ENCODE peak calls at places on chromosomes 6 and 20, in seven cellular contexts. F is DND-41; P is OCI-LY7; T is brain microvascular endothelial cell; V is RWPE1; S is ascending aorta; B is CD4-positive, alpha-beta memory T cell. O is an unnamed sample.

GRCh38 chr6:109896333-109896732 is 81.8 kb upstream of the GPR6 start:
- DNase-seq in F (no peak), P (no peak), T (no peak), V (no peak), S (no peak), B (no peak), O (no peak)

GRCh38 chr20:61692476-61692875 is 373.2 kb downstream of the TAF4 start:
- DNase-seq in F (no peak), P (no peak), T (no peak), V (no peak), S (no peak), B (no peak), O (no peak)

GRCh38 chr6:11828185-11828897 is 49.7 kb upstream of the ADTRP start:
- DNase-seq in F (no peak), P (peak), T (no peak), V (no peak), S (no peak), B (no peak), O (no peak)

GRCh38 chr6:154447929-154448328 is 62.6 kb downstream of the CNKSR3 start:
- DNase-seq in F (no peak), P (no peak), T (peak), V (no peak), S (no peak), B (no peak), O (no peak)

GRCh38 chr20:20360464-20360863 is 7.4 kb upstream of the INSM1 start:
- DNase-seq in F (peak), P (peak), T (peak), V (peak), S (no peak), B (no peak), O (peak)

GRCh38 chr20:6814945-6815344 is 47.5 kb downstream of the BMP2 start:
- DNase-seq in F (no peak), P (no peak), T (no peak), V (no peak), S (no peak), B (no peak), O (no peak)

GRCh38 chr6:54980511-54981275 is 134.1 kb downstream of the FAM83B start:
- DNase-seq in F (no peak), P (no peak), T (no peak), V (no peak), S (no peak), B (no peak), O (no peak)

GRCh38 chr6:153568601-153569000 is 437.5 kb upstream of the RGS17 start:
- DNase-seq in F (no peak), P (no peak), T (peak), V (no peak), S (no peak), B (no peak), O (no peak)

GRCh38 chr6:44804546-44804945 is 417.0 kb downstream of the CDC5L start:
- DNase-seq in F (no peak), P (no peak), T (no peak), V (no peak), S (no peak), B (no peak), O (no peak)

GRCh38 chr6:4316867-4317400 is 181.6 kb upstream of the ECI2 start:
- DNase-seq in F (no peak), P (no peak), T (peak), V (peak), S (peak), B (no peak), O (no peak)

GRCh38 chr6:144215402-144215931 is 65.2 kb downstream of the STX11 start:
- DNase-seq in F (peak), P (peak), T (no peak), V (no peak), S (no peak), B (no peak), O (no peak)

GRCh38 chr6:155314773-155315515 is 660 bp upstream of the TFB1M start:
- DNase-seq in F (no peak), P (peak), T (peak), V (peak), S (peak), B (no peak), O (peak)

GRCh38 chr6:170177383-170178265 is 113.3 kb downstream of the DLL1 start:
- DNase-seq in F (no peak), P (no peak), T (no peak), V (no peak), S (no peak), B (no peak), O (no peak)

GRCh38 chr20:35474504-35474903 is 19.1 kb downstream of the CEP250 start:
- DNase-seq in F (no peak), P (no peak), T (no peak), V (no peak), S (no peak), B (no peak), O (no peak)

GRCh38 chr6:96532399-96532798 is 10.8 kb downstream of the UFL1 start:
- DNase-seq in F (no peak), P (peak), T (no peak), V (no peak), S (no peak), B (no peak), O (no peak)

GRCh38 chr6:106185626-106186025 is 99.5 kb downstream of the PRDM1 start:
- DNase-seq in F (no peak), P (no peak), T (no peak), V (no peak), S (no peak), B (no peak), O (no peak)

GRCh38 chr6:4510906-4511625 is 265.1 kb upstream of the CDYL start:
- DNase-seq in F (no peak), P (no peak), T (no peak), V (no peak), S (no peak), B (no peak), O (no peak)

GRCh38 chr20:15297059-15297875 is 959.9 kb upstream of the FLRT3 start:
- DNase-seq in F (no peak), P (no peak), T (no peak), V (peak), S (no peak), B (no peak), O (no peak)

GRCh38 chr20:34312024-34312460 is 8.9 kb upstream of the AHCY start:
- DNase-seq in F (no peak), P (no peak), T (no peak), V (no peak), S (no peak), B (no peak), O (no peak)

GRCh38 chr20:48919882-48920526 is 1.5 kb upstream of the ARFGEF2 start:
- DNase-seq in F (no peak), P (peak), T (no peak), V (no peak), S (no peak), B (no peak), O (no peak)

GRCh38 chr6:53192590-53193232 is 44.1 kb upstream of the GCM1 start:
- DNase-seq in F (no peak), P (no peak), T (no peak), V (no peak), S (no peak), B (no peak), O (no peak)

GRCh38 chr20:49700411-49701185 is 13.1 kb downstream of the B4GALT5 start:
- DNase-seq in F (no peak), P (no peak), T (peak), V (peak), S (no peak), B (no peak), O (no peak)

GRCh38 chr6:166591026-166591425 is 4.5 kb upstream of the RAMACL start:
- DNase-seq in F (no peak), P (no peak), T (no peak), V (no peak), S (no peak), B (no peak), O (no peak)

GRCh38 chr20:11687546-11688292 is 230.0 kb upstream of the BTBD3 start:
- DNase-seq in F (no peak), P (no peak), T (no peak), V (no peak), S (no peak), B (no peak), O (no peak)

GRCh38 chr6:69861986-69862385 is 4.4 kb upstream of the COL19A1 start:
- DNase-seq in F (no peak), P (no peak), T (no peak), V (no peak), S (no peak), B (no peak), O (no peak)

GRCh38 chr6:9225441-9225871 is 790.1 kb upstream of the SLC35B3 start:
- DNase-seq in F (no peak), P (no peak), T (no peak), V (peak), S (no peak), B (no peak), O (no peak)

GRCh38 chr20:49445176-49445575 is 37.3 kb downstream of the KCNB1 start:
- DNase-seq in F (no peak), P (no peak), T (no peak), V (peak), S (no peak), B (no peak), O (no peak)

GRCh38 chr20:11846131-11846530 is 71.6 kb upstream of the BTBD3 start:
- DNase-seq in F (no peak), P (no peak), T (no peak), V (no peak), S (no peak), B (no peak), O (no peak)

GRCh38 chr6:136483906-136484305 is 66.3 kb downstream of the MAP7 start:
- DNase-seq in F (no peak), P (no peak), T (no peak), V (no peak), S (no peak), B (no peak), O (no peak)

GRCh38 chr20:31494131-31494530 is 19.0 kb downstream of the REM1 start:
- DNase-seq in F (no peak), P (no peak), T (no peak), V (peak), S (no peak), B (no peak), O (no peak)

GRCh38 chr6:118649918-118650499 is 1.4 kb downstream of the CEP85L start:
- DNase-seq in F (no peak), P (no peak), T (no peak), V (no peak), S (no peak), B (no peak), O (no peak)

GRCh38 chr6:155782739-155783459 is 327.3 kb upstream of the NOX3 start:
- DNase-seq in F (no peak), P (no peak), T (no peak), V (no peak), S (no peak), B (no peak), O (no peak)

GRCh38 chr20:10711903-10712373 is 38.1 kb upstream of the JAG1 start:
- DNase-seq in F (no peak), P (no peak), T (no peak), V (no peak), S (no peak), B (no peak), O (no peak)

GRCh38 chr6:38739532-38739931 is 24.4 kb downstream of the DNAH8 start:
- DNase-seq in F (no peak), P (no peak), T (no peak), V (no peak), S (no peak), B (no peak), O (no peak)

GRCh38 chr6:7042056-7042653 is 65.6 kb upstream of the RREB1 start:
- DNase-seq in F (no peak), P (no peak), T (peak), V (no peak), S (peak), B (no peak), O (no peak)

GRCh38 chr6:69349776-69350175 is 447.0 kb downstream of the LMBRD1 start:
- DNase-seq in F (no peak), P (no peak), T (no peak), V (no peak), S (no peak), B (no peak), O (no peak)

GRCh38 chr6:13669476-13669875 is 42.2 kb downstream of the RANBP9 start:
- DNase-seq in F (no peak), P (no peak), T (no peak), V (no peak), S (no peak), B (no peak), O (no peak)
- H3K27ac ChIP-seq in F (no peak), P (no peak), T (no peak), V (no peak), S (no peak), B (no peak), O (no peak)

GRCh38 chr6:21856844-21857243 is 263.3 kb downstream of the SOX4 start:
- DNase-seq in F (no peak), P (no peak), T (no peak), V (peak), S (no peak), B (no peak), O (no peak)
- H3K27ac ChIP-seq in F (peak), P (no peak), T (peak), V (peak), S (no peak), B (no peak), O (no peak)

GRCh38 chr6:40312213-40313015 is 274.8 kb downstream of the LRFN2 start:
- DNase-seq in F (no peak), P (no peak), T (peak), V (no peak), S (no peak), B (no peak), O (peak)
- H3K27ac ChIP-seq in F (no peak), P (no peak), T (no peak), V (no peak), S (no peak), B (no peak), O (no peak)

GRCh38 chr6:40999498-41000070 is 39.4 kb downstream of the UNC5CL start:
- DNase-seq in F (peak), P (peak), T (no peak), V (no peak), S (peak), B (no peak), O (no peak)

GRCh38 chr6:41000248-41000647 is 38.8 kb downstream of the UNC5CL start:
- DNase-seq in F (no peak), P (no peak), T (no peak), V (no peak), S (no peak), B (no peak), O (no peak)

GRCh38 chr6:40998661-40999060 is 40.4 kb downstream of the UNC5CL start:
- DNase-seq in F (no peak), P (no peak), T (no peak), V (no peak), S (no peak), B (no peak), O (no peak)

GRCh38 chr6:40996591-40997247 is 42.3 kb downstream of the UNC5CL start:
- DNase-seq in F (no peak), P (no peak), T (no peak), V (no peak), S (no peak), B (no peak), O (no peak)

DNA sequence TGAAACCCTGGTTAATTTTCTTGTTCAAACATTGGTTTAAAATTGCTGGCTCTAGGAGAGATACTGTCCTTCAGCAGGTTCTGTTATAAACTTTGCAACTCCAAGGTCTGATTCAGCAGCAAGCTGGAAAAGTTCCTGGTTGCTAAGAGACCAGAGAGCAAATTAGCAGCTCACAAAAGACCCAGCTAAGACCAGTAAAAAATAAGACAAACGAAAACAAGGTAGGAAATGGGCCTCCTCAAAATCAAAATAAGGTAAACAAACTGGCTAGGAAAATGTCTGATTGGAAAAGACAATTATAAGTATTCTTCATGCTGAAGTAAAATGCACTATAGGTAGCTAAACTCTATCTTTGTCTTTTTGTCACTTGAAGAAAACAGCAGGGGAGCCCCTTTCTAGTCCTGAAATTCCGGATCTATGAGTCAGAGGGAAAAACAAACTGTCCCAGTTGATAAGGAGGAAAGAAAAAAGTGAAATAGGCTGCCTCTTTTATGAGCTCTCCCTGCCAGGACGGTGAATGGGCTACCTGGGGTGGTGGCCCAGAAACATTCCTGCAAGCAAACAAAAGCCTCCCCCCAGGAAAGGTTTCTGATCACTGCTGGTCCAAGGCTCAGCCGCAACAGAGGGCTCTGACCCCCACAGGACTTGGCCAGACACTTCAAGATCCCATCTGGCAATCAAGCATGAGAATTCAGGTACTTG is 41.6 kb downstream of the UNC5CL start:
- DNase-seq in F (no peak), P (no peak), T (peak), V (peak), S (no peak), B (no peak), O (no peak)
- H3K27ac ChIP-seq in F (no peak), P (no peak), T (peak), V (no peak), S (no peak), B (no peak), O (no peak)

DNA sequence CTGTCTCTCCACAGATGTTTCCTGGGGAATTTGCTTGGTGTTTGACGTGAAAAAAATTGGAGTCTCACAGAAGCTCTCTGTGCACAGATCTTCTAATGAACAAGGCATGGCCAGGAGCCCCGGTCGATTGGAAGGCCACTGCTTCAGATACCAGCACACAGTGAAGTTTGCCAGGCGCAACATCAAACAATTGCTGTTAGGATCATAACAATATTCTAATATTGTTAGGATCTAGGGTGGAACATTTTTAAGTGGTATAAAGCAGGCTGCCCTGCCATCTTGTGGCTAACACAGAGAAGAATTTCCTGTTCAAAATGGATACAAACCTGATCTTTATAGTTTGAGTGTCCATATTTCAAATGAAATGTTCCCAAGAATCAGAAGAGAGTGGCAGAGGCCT is 64.1 kb downstream of the C6orf118 start:
- DNase-seq in F (peak), P (peak), T (no peak), V (peak), S (no peak), B (no peak), O (peak)
- H3K27ac ChIP-seq in F (peak), P (no peak), T (no peak), V (no peak), S (no peak), B (no peak), O (peak)

DNA sequence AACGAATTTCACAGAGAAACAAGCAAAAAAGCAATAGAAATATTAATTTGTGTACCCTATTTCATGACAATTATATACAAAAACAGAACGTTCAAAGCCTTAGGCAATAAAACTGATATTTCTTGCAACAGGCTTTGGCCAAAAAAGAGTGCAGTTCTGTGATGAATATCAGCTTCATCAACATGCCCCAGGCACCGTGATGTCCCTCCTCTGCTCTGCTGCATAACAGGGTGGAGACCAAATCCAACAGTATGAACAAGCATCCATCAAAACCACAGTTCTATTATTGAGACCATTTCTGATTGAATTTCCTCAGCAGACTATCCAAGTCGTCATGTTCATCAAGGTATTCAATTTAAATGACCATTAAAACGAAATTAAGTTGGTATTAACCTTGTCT is 722.6 kb upstream of the NRSN1 start:
- DNase-seq in F (no peak), P (no peak), T (no peak), V (no peak), S (no peak), B (no peak), O (no peak)
- H3K27ac ChIP-seq in F (no peak), P (no peak), T (no peak), V (no peak), S (no peak), B (no peak), O (no peak)

DNA sequence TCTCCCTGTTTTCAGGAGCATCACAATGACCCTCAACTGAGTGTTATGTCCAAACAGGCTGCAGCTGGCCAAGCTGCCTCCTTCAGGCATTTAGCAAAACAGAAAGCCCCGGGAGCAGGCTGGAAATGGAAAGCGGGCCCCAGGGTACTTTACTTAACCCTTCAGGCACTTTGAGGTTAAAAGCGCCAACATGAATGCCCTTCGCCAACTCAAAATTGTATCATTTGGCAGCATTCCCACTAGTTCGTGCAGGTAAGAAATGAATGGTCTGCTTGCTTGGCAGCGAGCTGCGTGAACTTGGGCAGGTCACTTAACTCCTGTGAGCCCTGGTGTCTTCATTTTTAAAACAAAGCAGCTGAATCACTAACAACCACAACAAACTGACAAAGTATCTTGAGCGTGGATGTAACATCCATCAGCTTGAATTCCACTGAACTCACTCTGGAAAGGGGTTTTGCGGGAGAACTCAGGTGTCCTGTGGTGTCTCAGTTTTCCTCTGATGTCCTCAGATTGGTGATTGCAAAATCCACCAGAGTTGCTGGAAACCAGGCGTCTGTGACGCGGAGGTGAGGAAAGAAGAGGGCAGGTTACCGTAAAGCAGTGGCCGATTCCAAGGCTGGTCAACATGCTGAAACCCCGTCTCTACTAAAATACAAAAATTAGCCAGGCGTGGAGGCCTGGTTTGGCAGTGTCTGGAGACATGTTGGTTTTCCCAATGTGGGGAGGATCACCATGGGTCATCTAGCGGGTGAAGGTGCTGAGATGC is 118.8 kb upstream of the ZNF217 start:
- DNase-seq in F (no peak), P (no peak), T (no peak), V (no peak), S (no peak), B (no peak), O (no peak)
- H3K27ac ChIP-seq in F (no peak), P (no peak), T (no peak), V (no peak), S (no peak), B (no peak), O (no peak)

DNA sequence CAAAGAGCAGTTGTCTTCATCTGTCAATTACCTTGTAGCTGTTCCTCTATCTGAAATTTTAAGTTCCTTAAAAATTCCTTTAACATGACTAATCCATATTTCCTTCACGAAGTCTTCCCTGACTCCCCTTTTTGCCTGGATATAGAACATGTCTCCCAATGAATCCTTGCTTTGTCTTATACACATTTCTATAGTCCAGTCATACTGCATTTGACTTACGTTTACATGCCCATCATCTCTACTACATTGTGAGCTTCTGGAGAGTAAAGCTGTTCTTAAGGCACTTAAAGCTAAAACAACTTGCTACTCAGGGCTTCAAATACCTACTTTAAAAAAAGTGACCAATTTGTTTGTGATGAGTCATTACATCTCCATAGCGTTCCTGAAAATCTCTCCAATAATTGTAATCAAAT is 4.9 kb downstream of the REV3L start:
- DNase-seq in F (no peak), P (no peak), T (peak), V (peak), S (no peak), B (no peak), O (no peak)
- H3K27ac ChIP-seq in F (peak), P (peak), T (peak), V (no peak), S (no peak), B (no peak), O (no peak)

GRCh38 chr6:21885532-21886089 is 292.1 kb downstream of the SOX4 start:
- DNase-seq in F (no peak), P (no peak), T (peak), V (peak), S (peak), B (no peak), O (peak)
- H3K27ac ChIP-seq in F (no peak), P (no peak), T (peak), V (peak), S (peak), B (no peak), O (peak)